ENCODE peak calls at places on chromosomes 5 and 9, in five cellular contexts. Y is naive thymus-derived CD4-positive, alpha-beta T cell; Q is uterus; T is psoas muscle; K is right atrium auricular region. E is an unnamed sample.

GRCh38 chr9:113611461-113612215 is 148.1 kb downstream of the RGS3 start:
- DNase-seq in T (peak; percentile 7), K (no peak), Q (no peak), Y (no peak), E (no peak)

GRCh38 chr5:54881286-54882005 is 103.9 kb downstream of the ESM1 start:
- DNase-seq in Y (no peak), K (no peak), Q (no peak), T (no peak), E (no peak)

GRCh38 chr5:38590846-38591245 is 34.4 kb upstream of the LIFR start:
- DNase-seq in K (no peak), T (no peak), Y (no peak), Q (no peak), E (no peak)

GRCh38 chr5:180105827-180106312 is 34.3 kb upstream of the RNF130 start:
- DNase-seq in K (no peak), Y (no peak), T (no peak), Q (no peak), E (no peak)

GRCh38 chr5:68251386-68251785 is 35.8 kb downstream of the PIK3R1 start:
- DNase-seq in K (no peak), Y (peak; percentile 51), T (no peak), Q (peak; percentile 68), E (no peak)

GRCh38 chr9:124199474-124199873 is 58.3 kb upstream of the NEK6 start:
- DNase-seq in T (no peak), Y (no peak), K (no peak), Q (no peak), E (no peak)

GRCh38 chr5:123809594-123810172 is 297.7 kb downstream of the CSNK1G3 start:
- DNase-seq in Y (no peak), K (no peak), T (no peak), Q (no peak), E (no peak)

GRCh38 chr5:135829681-135830383 is 4.6 kb upstream of the SLC25A48 start:
- DNase-seq in K (peak; percentile 57), Y (no peak), T (peak; percentile 81), Q (no peak), E (peak; percentile 85)

GRCh38 chr9:98332405-98332831 is 77.0 kb upstream of the TBC1D2 start:
- DNase-seq in T (no peak), Y (no peak), Q (no peak), K (no peak), E (no peak)

GRCh38 chr9:79572891-79573696 is 1.3 kb downstream of the TLE4 start:
- DNase-seq in Q (peak; percentile 34), K (no peak), T (peak; percentile 71), Y (peak; percentile 71), E (peak; percentile 63)

GRCh38 chr9:79572032-79572890 is 496 bp downstream of the TLE4 start:
- DNase-seq in K (no peak), T (peak; percentile 80), Y (no peak), Q (peak; percentile 26), E (peak; percentile 91)

GRCh38 chr9:79574166-79574565 is 2.4 kb downstream of the TLE4 start:
- DNase-seq in K (no peak), Y (no peak), Q (no peak), T (no peak), E (no peak)

GRCh38 chr9:79574716-79575242 is 3.0 kb downstream of the TLE4 start:
- DNase-seq in T (no peak), Y (no peak), Q (no peak), K (no peak), E (no peak)

GRCh38 chr9:79573697-79573976 is 1.9 kb downstream of the TLE4 start:
- DNase-seq in K (no peak), Q (no peak), T (no peak), Y (peak; percentile 30), E (no peak)
- H3K4me1 ChIP-seq in K (no peaks in the 10 kb centered on the region), Q (no peaks in the 10 kb centered on the region), T (peaks cover 43% of the 10 kb centered on the region), Y (peaks cover 27% of the 10 kb centered on the region), E (peaks cover 18% of the 10 kb centered on the region)

GRCh38 chr9:127938298-127938690 is 640 bp upstream of the DPM2 start:
- DNase-seq in K (no peak), T (no peak), Y (no peak), Q (no peak), E (no peak)
- H3K27ac ChIP-seq in K (peak overlapping the region; percentile 75), T (peak overlapping the region; percentile 66), Y (peak overlapping the region; percentile 78), Q (peak overlapping the region; percentile 80), E (peak overlapping the region; percentile 64)

DNA sequence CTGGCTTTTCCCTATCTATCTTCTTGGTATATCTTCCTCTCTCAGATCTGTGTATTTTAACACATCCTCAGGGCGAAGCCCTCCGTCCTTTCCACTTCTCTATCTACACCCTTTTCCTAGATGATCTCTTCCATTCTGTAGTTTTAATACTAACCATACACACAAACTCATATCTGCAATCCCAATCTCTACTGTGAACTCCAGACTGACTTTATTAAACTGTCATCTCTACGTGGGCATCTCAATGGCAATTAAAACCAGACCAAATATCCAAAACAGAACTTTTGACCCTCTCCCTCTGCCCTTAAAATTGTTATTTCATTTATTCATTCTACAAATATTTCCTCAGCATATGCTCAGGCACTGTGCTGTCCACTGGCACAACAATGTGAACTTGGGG is 7.1 kb downstream of the FNIP1 start:
- DNase-seq in T (no peak), Y (no peak), K (no peak), Q (no peak), E (no peak)
- H3K4me1 ChIP-seq in T (peaks cover 73% of the 10 kb centered on the region), Y (peaks cover 6% of the 10 kb centered on the region), K (no peaks in the 10 kb centered on the region), Q (peaks cover 8% of the 10 kb centered on the region), E (peaks cover 51% of the 10 kb centered on the region)

GRCh38 chr5:121304838-121305237 is 546.8 kb upstream of the FTMT start:
- DNase-seq in T (no peak), K (no peak), Q (no peak), Y (no peak), E (no peak)

GRCh38 chr5:121296357-121296756 is 555.3 kb upstream of the FTMT start:
- DNase-seq in T (no peak), Q (no peak), Y (no peak), K (no peak), E (no peak)

DNA sequence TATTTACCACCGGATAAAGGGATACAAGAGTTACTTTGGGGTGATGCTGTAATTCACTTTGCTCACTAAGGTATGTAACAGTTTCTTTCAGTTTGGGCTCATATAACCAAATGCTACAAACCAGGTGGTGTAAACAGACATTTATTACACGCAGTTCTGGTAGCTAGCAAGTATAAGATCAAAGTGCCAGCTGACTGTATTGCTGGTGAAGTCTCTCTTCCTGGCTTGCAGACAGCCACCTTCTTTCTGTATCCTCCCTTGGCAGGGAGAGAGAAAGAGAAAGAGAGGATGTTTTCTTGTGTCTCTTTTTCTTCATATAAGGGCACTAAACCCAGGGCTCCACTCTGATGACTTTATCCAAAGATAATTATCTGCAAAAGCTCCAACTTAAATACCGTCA is 552.5 kb upstream of the FTMT start:
- DNase-seq in T (no peak), K (no peak), Q (no peak), Y (no peak), E (no peak)
- H3K27ac ChIP-seq in T (no peak overlapping the region), K (no peak overlapping the region), Q (no peak overlapping the region), Y (no peak overlapping the region), E (no peak overlapping the region)

GRCh38 chr9:112033237-112034215 is 136.9 kb downstream of the UGCG start:
- DNase-seq in Y (no peak), Q (no peak), K (no peak), T (no peak), E (no peak)
- H3K4me1 ChIP-seq in Y (peaks cover 19% of the 10 kb centered on the region), Q (no peaks in the 10 kb centered on the region), K (no peaks in the 10 kb centered on the region), T (no peaks in the 10 kb centered on the region), E (peaks cover 44% of the 10 kb centered on the region)

DNA sequence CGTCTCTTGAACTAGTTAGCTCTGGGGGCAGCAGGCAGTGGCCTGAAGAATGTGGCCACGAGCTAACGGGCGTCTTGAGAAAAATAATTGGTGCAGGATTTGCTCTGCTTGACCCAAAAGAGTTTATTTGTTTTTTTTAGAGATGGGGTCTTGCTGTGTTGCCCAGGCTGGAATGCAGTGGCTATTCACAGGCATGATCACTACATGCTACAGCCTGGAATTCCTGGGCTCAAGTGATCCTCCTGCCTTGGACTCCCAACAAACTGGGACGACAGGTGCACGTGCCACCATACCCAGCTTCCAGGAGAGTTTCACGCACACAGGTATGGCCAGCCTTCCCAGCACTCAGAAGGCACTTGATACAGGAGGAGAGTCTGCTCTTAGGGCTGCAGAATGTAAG is 203.8 kb downstream of the MLLT3 start:
- DNase-seq in Q (no peak), K (no peak), T (no peak), Y (no peak), E (no peak)
- H3K27ac ChIP-seq in Q (no peak overlapping the region), K (no peak overlapping the region), T (no peak overlapping the region), Y (no peak overlapping the region), E (no peak overlapping the region)

DNA sequence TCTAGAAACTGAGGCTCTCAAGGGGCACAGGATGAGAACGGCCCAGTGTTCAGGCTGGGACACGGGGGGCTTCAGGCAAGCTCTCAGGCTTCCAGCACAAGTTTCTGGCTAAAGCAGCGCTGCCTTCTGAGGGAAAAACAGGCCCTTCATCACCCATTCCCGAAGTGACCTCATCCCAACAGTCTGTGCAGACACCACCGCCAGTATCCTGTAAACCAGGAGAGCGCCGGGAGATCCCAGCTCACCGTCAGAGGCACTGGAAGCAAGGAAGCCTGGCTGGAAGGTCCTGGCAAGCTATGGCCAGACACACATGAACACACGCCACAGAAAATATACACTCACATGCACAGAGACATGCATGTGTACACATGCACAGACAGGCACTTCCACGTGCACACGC is 8.8 kb downstream of the SLC12A7 start:
- DNase-seq in K (no peak), T (no peak), Y (no peak), Q (no peak), E (no peak)
- H3K4me1 ChIP-seq in K (no peaks in the 10 kb centered on the region), T (peaks cover 24% of the 10 kb centered on the region), Y (peaks cover 34% of the 10 kb centered on the region), Q (peaks cover 5% of the 10 kb centered on the region), E (peaks cover 33% of the 10 kb centered on the region)

GRCh38 chr5:76831108-76831447 is 12.2 kb downstream of the F2RL1 start:
- DNase-seq in Y (no peak), K (no peak), T (no peak), Q (no peak), E (no peak)
- H3K27ac ChIP-seq in Y (no peak overlapping the region), K (no peak overlapping the region), T (no peak overlapping the region), Q (no peak overlapping the region), E (no peak overlapping the region)

E was measured in left lung.